ENCODE peak calls at places on chromosome 20, in nine cellular contexts. F is stimulated activated CD4-positive, alpha-beta T cell treated with anti-CD3 and anti-CD28 coated beads, Interleukin-2, amount 100 ng/mL, for 24 hours; W is RCC 7860; V is pancreas; E is T-cell; G is A172; L is activated CD4-positive, alpha-beta T cell treated with anti-CD3 and anti-CD28 coated beads, Interleukin-2, amount 50 U/mL, for 4 hours; M is T-helper 9 cell; Z is activated CD4-positive, CD25-positive, alpha-beta regulatory T cell treated with anti-CD3 and anti-CD28 coated beads, Interleukin-2, amount 50 U/mL, for 72 hours. Q is an unnamed sample.

GRCh38 chr20:47857994-47858557 is 72.8 kb upstream of the SULF2 start:
- DNase-seq in F (no peak), W (no peak), V (no peak), E (no peak), G (no peak), L (no peak), M (no peak), Z (no peak), Q (no peak)

GRCh38 chr20:38034108-38034649 is 633 bp downstream of the RPRD1B start:
- DNase-seq in F (no peak), W (no peak), V (no peak), E (no peak), G (no peak), L (no peak), M (no peak), Z (peak; percentile 29), Q (no peak)

GRCh38 chr20:44494266-44494665 is 18.6 kb downstream of the TTPAL start:
- DNase-seq in F (no peak), W (no peak), V (no peak), E (no peak), G (peak; percentile 35), L (no peak), M (no peak), Z (no peak), Q (no peak)

GRCh38 chr20:719816-720215 is 44.2 kb upstream of the SCRT2 start:
- DNase-seq in F (no peak), W (no peak), V (no peak), E (no peak), G (no peak), L (no peak), M (no peak), Z (no peak), Q (no peak)

GRCh38 chr20:62889411-62889810 is 27.8 kb upstream of the TCFL5 start:
- DNase-seq in F (no peak), W (no peak), V (no peak), E (no peak), G (no peak), L (no peak), M (no peak), Z (no peak), Q (no peak)

GRCh38 chr20:609371-609964 is 641 bp downstream of the TCF15 start:
- DNase-seq in F (no peak), W (no peak), V (no peak), E (no peak), G (no peak), L (no peak), M (no peak), Z (no peak), Q (no peak)

GRCh38 chr20:62805365-62805710 is 703 bp downstream of the OGFR start:
- DNase-seq in F (peak; percentile 42), W (no peak), V (no peak), E (no peak), G (no peak), L (no peak), M (no peak), Z (no peak), Q (no peak)

GRCh38 chr20:19849341-19850189 is 91.5 kb downstream of the RIN2 start:
- DNase-seq in F (no peak), W (no peak), V (no peak), E (no peak), G (no peak), L (no peak), M (no peak), Z (no peak), Q (no peak)

GRCh38 chr20:5090191-5090590 is 29.6 kb downstream of the PCNA start:
- DNase-seq in F (no peak), W (no peak), V (no peak), E (no peak), G (no peak), L (no peak), M (no peak), Z (no peak), Q (no peak)

GRCh38 chr20:24948939-24949679 is at the start of gene CST7:
- DNase-seq in F (peak; percentile 83), W (no peak), V (no peak), E (peak; percentile 74), G (peak; percentile 79), L (peak; percentile 82), M (peak; percentile 75), Z (peak; percentile 59), Q (peak; percentile 31)

GRCh38 chr20:63382551-63383300 is 21.6 kb upstream of the CHRNA4 start:
- DNase-seq in F (no peak), W (no peak), V (no peak), E (no peak), G (no peak), L (no peak), M (no peak), Z (no peak), Q (no peak)

GRCh38 chr20:17854307-17854903 is 114.2 kb downstream of the SNX5 start:
- DNase-seq in F (no peak), W (no peak), V (peak; percentile 69), E (no peak), G (peak; percentile 36), L (no peak), M (no peak), Z (no peak), Q (no peak)

GRCh38 chr20:33475381-33476160 is 14.3 kb upstream of the CBFA2T2 start:
- DNase-seq in F (no peak), W (no peak), V (no peak), E (no peak), G (no peak), L (no peak), M (no peak), Z (no peak), Q (no peak)

GRCh38 chr20:58907481-58908137 is 55.1 kb downstream of the GNAS start:
- DNase-seq in F (peak; percentile 48), W (peak; percentile 80), V (peak; percentile 87), E (peak; percentile 49), G (peak; percentile 95), L (no peak), M (peak; percentile 36), Z (peak; percentile 36), Q (peak; percentile 38)

GRCh38 chr20:3330046-3330741 is 77.3 kb downstream of the DNAAF9 start:
- DNase-seq in F (no peak), W (no peak), V (no peak), E (no peak), G (no peak), L (no peak), M (no peak), Z (no peak), Q (no peak)

GRCh38 chr20:43583982-43584432 is 6.7 kb upstream of the IFT52 start:
- DNase-seq in F (no peak), W (peak; percentile 97), V (peak; percentile 90), E (no peak), G (peak; percentile 48), L (no peak), M (no peak), Z (no peak), Q (no peak)

GRCh38 chr20:6882911-6883310 is 115.4 kb downstream of the BMP2 start:
- DNase-seq in F (no peak), W (no peak), V (no peak), E (no peak), G (no peak), L (no peak), M (no peak), Z (no peak), Q (no peak)

GRCh38 chr20:56788041-56788670 is 159.1 kb downstream of the TFAP2C start:
- DNase-seq in F (no peak), W (peak; percentile 99), V (no peak), E (no peak), G (peak; percentile 98), L (no peak), M (no peak), Z (no peak), Q (no peak)

Q was measured in effector memory CD4-positive, alpha-beta T cell.